ENCODE peak calls at places on chromosomes 4 and X, in four cellular contexts. A is adrenal gland, Q is SJSA1, C is RWPE2. H is an unnamed sample.

GRCh38 chr4:117783716-117784115 is 250.6 kb upstream of the NDST3 start:
- DNase-seq in A (no peak), Q (peak; percentile 43), C (no peak), H (no peak)

GRCh38 chrX:152893631-152894610 is 3.9 kb upstream of the ZNF185 start:
- DNase-seq in A (no peak), Q (no peak), C (no peak), H (no peak)

GRCh38 chr4:140059159-140059558 is 94.8 kb downstream of the MAML3 start:
- DNase-seq in A (no peak), Q (no peak), C (no peak), H (no peak)

GRCh38 chrX:107014927-107015326 is 14.9 kb upstream of the MORC4 start:
- DNase-seq in A (no peak), Q (no peak), C (no peak), H (no peak)

GRCh38 chr4:98092833-98093439 is 50.3 kb downstream of the STPG2 start:
- DNase-seq in A (no peak), Q (no peak), C (no peak), H (no peak)

GRCh38 chr4:152456609-152457008 is 79.3 kb downstream of the FBXW7 start:
- DNase-seq in A (no peak), Q (no peak), C (no peak), H (no peak)

GRCh38 chr4:150999091-150999490 is 16.0 kb downstream of the LRBA start:
- DNase-seq in A (no peak), Q (no peak), C (no peak), H (no peak)

GRCh38 chr4:86924805-86925204 is 10.0 kb upstream of the AFF1 start:
- DNase-seq in A (peak; percentile 43), Q (peak; percentile 89), C (no peak), H (no peak)

GRCh38 chr4:87317527-87317926 is 5.2 kb downstream of the HSD17B13 start:
- DNase-seq in A (no peak), Q (no peak), C (no peak), H (peak; percentile 82)

GRCh38 chr4:5899881-5900280 is 7.0 kb upstream of the CRMP1 start:
- DNase-seq in A (no peak), Q (no peak), C (no peak), H (no peak)

GRCh38 chr4:15234585-15235126 is 193.2 kb upstream of the C1QTNF7 start:
- DNase-seq in A (no peak), Q (peak; percentile 64), C (no peak), H (no peak)

GRCh38 chr4:27043200-27043599 is 182.6 kb downstream of the STIM2 start:
- DNase-seq in A (no peak), Q (no peak), C (no peak), H (no peak)

GRCh38 chr4:188372051-188372450 is 232.8 kb downstream of the TRIML1 start:
- DNase-seq in A (no peak), Q (no peak), C (no peak), H (no peak)

GRCh38 chr4:133594246-133595207 is 445.4 kb downstream of the PCDH10 start:
- DNase-seq in A (no peak), Q (no peak), C (no peak), H (no peak)

GRCh38 chr4:40321671-40322131 is 13.4 kb upstream of the CHRNA9 start:
- DNase-seq in A (no peak), Q (no peak), C (no peak), H (no peak)

GRCh38 chrX:22012051-22012450 is 20.1 kb upstream of the PHEX start:
- DNase-seq in A (no peak), Q (no peak), C (no peak), H (no peak)

GRCh38 chrX:107700317-107700774 is 72.0 kb downstream of the PRPS1 start:
- DNase-seq in A (peak; percentile 64), Q (no peak), C (no peak), H (peak; percentile 69)

GRCh38 chrX:144810539-144810938 is 436.8 kb upstream of the SPANXN1 start:
- DNase-seq in A (no peak), Q (no peak), C (no peak), H (no peak)

GRCh38 chr4:151668687-151669402 is 92.0 kb downstream of the GATB start:
- DNase-seq in A (no peak), Q (no peak), C (no peak), H (no peak)

GRCh38 chr4:91114386-91114785 is 987.2 kb downstream of the CCSER1 start:
- DNase-seq in A (no peak), Q (no peak), C (no peak), H (no peak)

GRCh38 chr4:22842360-22842759 is 149.6 kb downstream of the GBA3 start:
- DNase-seq in A (no peak), Q (no peak), C (no peak), H (no peak)

GRCh38 chrX:72526534-72527508 is 45.8 kb downstream of the HDAC8 start:
- DNase-seq in A (peak; percentile 22), Q (no peak), C (no peak), H (no peak)

GRCh38 chrX:149044471-149044870 is 460.6 kb downstream of the IDS start:
- DNase-seq in A (no peak), Q (no peak), C (no peak), H (no peak)

GRCh38 chrX:150575415-150575814 is 7.0 kb downstream of the MTM1 start:
- DNase-seq in A (no peak), Q (no peak), C (peak; percentile 80), H (no peak)

GRCh38 chrX:30283456-30284200 is 25.6 kb downstream of the NR0B1 start:
- DNase-seq in A (peak; percentile 26), Q (peak; percentile 55), C (no peak), H (no peak)
- H3K27ac ChIP-seq in A (peak overlapping the region; percentile 77), Q (peak overlapping the region; percentile 96), C (peak overlapping the region; percentile 58), H (no peak overlapping the region)

GRCh38 chrX:52934704-52935468 is 23.4 kb downstream of the FAM156A start:
- DNase-seq in A (peak; percentile 97), Q (peak; percentile 92), C (peak; percentile 84), H (peak; percentile 91)
- H3K4me1 ChIP-seq in A (no peaks in the 10 kb centered on the region), Q (peaks cover 10% of the 10 kb centered on the region), C (no peaks in the 10 kb centered on the region), H (no peaks in the 10 kb centered on the region)

DNA sequence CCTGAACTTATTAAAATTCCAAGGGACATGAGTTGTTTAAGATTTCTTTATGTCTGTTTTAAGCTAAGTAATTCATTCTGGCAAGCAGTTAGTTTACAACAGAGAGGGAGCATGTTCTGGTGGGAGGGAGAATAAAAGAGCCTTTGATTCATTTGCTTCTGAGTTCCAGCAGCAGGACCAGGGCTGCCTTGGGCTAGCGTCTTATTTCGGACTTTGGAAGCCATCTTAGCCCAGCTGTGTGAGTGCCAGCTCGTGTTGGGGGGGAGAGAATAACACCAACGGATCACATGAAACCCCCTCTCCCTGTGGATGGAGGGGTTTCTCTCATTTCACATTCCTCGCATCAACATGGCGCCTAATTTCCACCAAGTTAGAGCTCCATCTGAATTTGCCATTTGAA is 7.3 kb downstream of the GAB1 start:
- DNase-seq in A (no peak), Q (no peak), C (no peak), H (no peak)
- H3K27ac ChIP-seq in A (peak overlapping the region; percentile 21), Q (no peak overlapping the region), C (no peak overlapping the region), H (no peak overlapping the region)

GRCh38 chr4:38180456-38180855 is 220.3 kb downstream of the PTTG2 start:
- DNase-seq in A (no peak), Q (no peak), C (no peak), H (no peak)

GRCh38 chr4:38177792-38178665 is 217.8 kb downstream of the PTTG2 start:
- DNase-seq in A (peak; percentile 46), Q (no peak), C (no peak), H (peak; percentile 95)

GRCh38 chr4:38177035-38177791 is 217.0 kb downstream of the PTTG2 start:
- DNase-seq in A (peak; percentile 26), Q (no peak), C (no peak), H (peak; percentile 59)

GRCh38 chr4:38178666-38178995 is 218.4 kb downstream of the PTTG2 start:
- DNase-seq in A (no peak), Q (no peak), C (no peak), H (no peak)

DNA sequence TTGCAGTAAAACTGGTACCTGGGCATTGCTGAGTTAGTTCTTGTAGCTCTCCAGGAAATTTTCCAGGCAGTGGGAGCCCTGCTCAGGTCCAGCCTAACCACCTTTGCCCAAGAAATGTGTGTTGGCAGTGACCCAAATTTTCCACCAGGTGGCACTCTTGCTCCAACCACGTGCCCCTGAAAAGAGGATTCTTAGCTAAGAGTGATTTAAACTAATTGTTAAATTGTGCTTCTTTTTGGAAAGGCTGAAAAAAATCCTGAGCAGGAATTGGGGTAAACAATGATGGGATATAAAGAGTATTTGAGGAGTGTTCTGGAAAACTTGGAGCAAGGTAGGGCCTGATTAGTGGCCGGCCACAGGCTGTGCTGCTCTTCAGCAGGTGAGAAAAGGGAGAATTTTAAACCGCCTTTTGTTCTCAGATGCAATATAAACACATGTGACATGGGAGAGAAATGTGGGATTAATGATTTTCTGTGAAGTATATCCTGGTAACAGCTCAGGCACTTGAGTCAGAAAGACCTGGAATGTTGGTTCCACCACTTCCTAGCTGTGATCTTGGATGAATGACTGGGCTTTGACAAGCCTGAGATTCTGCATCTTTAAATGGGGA is 219.6 kb downstream of the PTTG2 start:
- DNase-seq in A (peak; percentile 69), Q (peak; percentile 50), C (no peak), H (peak; percentile 90)
- H3K4me1 ChIP-seq in A (no peaks in the 10 kb centered on the region), Q (peaks cover 14% of the 10 kb centered on the region), C (peaks cover 25% of the 10 kb centered on the region), H (peaks cover 24% of the 10 kb centered on the region)

GRCh38 chr4:80139668-80140067 is 57.6 kb upstream of the PRDM8 start:
- DNase-seq in A (no peak), Q (no peak), C (no peak), H (no peak)
- H3K27ac ChIP-seq in A (no peak overlapping the region), Q (no peak overlapping the region), C (peak overlapping the region; percentile 40), H (no peak overlapping the region)

GRCh38 chrX:153927936-153928760 is 2.1 kb upstream of the ARHGAP4 start:
- DNase-seq in A (peak; percentile 96), Q (peak; percentile 95), C (peak; percentile 94), H (peak; percentile 97)

GRCh38 chrX:153925739-153926593 is at the start of gene ARHGAP4:
- DNase-seq in A (no peak), Q (no peak), C (no peak), H (no peak)

GRCh38 chrX:153927686-153927935 is 1.5 kb upstream of the ARHGAP4 start:
- DNase-seq in A (no peak), Q (no peak), C (no peak), H (no peak)

GRCh38 chrX:153926594-153926862 is 464 bp upstream of the ARHGAP4 start:
- DNase-seq in A (no peak), Q (no peak), C (no peak), H (no peak)

DNA sequence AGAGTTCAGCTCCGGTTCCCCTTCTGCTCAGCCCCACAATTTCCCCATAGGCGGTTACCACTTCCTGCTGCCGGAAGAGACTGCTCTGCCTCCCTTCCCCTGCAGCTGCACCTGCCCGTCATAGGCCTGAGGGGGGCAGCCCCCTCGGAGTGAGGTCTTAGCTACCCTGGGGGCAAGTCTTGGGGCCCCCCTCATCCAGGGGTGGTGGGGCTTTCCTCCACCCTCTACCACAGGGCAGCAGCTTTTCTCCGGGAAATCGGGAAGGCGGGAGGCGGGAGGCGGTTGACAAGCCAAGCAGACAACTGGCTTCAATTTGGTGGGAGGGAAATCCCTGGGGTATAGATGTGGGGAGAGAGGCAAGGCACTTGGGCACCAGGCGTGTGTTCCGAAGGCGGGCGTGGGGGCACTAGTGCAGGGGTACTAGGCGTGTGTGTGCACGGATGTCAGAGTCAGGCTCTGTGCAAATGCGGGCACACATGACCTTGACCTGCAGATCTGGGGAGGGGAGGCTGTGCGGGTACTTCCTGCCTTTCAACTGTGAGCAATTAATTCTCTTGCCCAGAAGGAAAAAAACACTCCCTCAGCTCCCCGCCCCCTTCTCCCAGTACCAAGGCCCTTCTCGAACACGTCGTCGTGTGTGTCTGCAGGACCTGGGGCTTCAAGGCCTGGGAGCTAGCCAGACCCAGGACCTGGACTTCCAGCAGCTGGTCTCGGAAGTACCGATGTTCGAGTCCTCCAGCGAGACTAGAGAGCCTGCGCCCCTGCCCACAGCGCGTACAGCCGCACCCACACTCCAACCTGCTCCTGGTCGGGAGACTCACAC is 1.0 kb upstream of the ARHGAP4 start:
- DNase-seq in A (peak; percentile 86), Q (no peak), C (no peak), H (peak; percentile 52)
- H3K4me1 ChIP-seq in A (peaks cover 13% of the 10 kb centered on the region), Q (peaks cover 12% of the 10 kb centered on the region), C (no peaks in the 10 kb centered on the region), H (peaks cover 29% of the 10 kb centered on the region)

H was measured in body of pancreas.